ENCODE peak calls at places on chromosomes 2 and 18, in seven cellular contexts. O is NCI-H226; K is Calu3; S is 8988T; Z is nucleus accumbens; H is heart right ventricle; T is CD8-positive, alpha-beta T cell. N is an unnamed sample.

GRCh38 chr2:127641846-127642510 is 4.0 kb upstream of the GPR17 start:
- DNase-seq in O (no peak), K (no peak), S (no peak), Z (no peak), H (no peak), T (peak; percentile 53), N (peak; percentile 58)

GRCh38 chr2:42195559-42195958 is 26.4 kb downstream of the EML4 start:
- DNase-seq in O (peak; percentile 50), K (no peak), S (no peak), Z (no peak), H (no peak), T (no peak), N (no peak)

GRCh38 chr2:70939847-70940580 is 4.3 kb downstream of the ATP6V1B1 start:
- DNase-seq in O (no peak), K (no peak), S (no peak), Z (no peak), H (no peak), T (no peak), N (no peak)

GRCh38 chr2:231336236-231336635 is 59.3 kb upstream of the B3GNT7 start:
- DNase-seq in O (no peak), K (no peak), S (no peak), Z (no peak), H (no peak), T (no peak), N (no peak)

GRCh38 chr2:157825885-157826284 is 50.2 kb downstream of the ACVR1 start:
- DNase-seq in O (no peak), K (peak; percentile 57), S (no peak), Z (no peak), H (no peak), T (no peak), N (no peak)

GRCh38 chr2:69464575-69464974 is 27.3 kb upstream of the NFU1 start:
- DNase-seq in O (peak; percentile 6), K (no peak), S (no peak), Z (no peak), H (peak; percentile 24), T (no peak), N (no peak)

GRCh38 chr2:230129343-230129742 is 60.6 kb upstream of the SLC16A14 start:
- DNase-seq in O (no peak), K (no peak), S (no peak), Z (no peak), H (no peak), T (no peak), N (no peak)

GRCh38 chr2:20113986-20114938 is 62.8 kb upstream of the LAPTM4A start:
- DNase-seq in O (no peak), K (peak; percentile 32), S (no peak), Z (no peak), H (no peak), T (no peak), N (no peak)

GRCh38 chr2:71220743-71221142 is 6.2 kb downstream of the PAIP2B start:
- DNase-seq in O (no peak), K (no peak), S (no peak), Z (no peak), H (no peak), T (no peak), N (no peak)

GRCh38 chr2:24855703-24856102 is 62.5 kb downstream of the CENPO start:
- DNase-seq in O (no peak), K (no peak), S (no peak), Z (no peak), H (no peak), T (no peak), N (no peak)

GRCh38 chr2:71459084-71459431 is 5.7 kb downstream of the DYSF start:
- DNase-seq in O (no peak), K (no peak), S (no peak), Z (no peak), H (peak; percentile 3), T (no peak), N (no peak)

GRCh38 chr2:136116111-136116812 is 1.7 kb downstream of the CXCR4 start:
- DNase-seq in O (no peak), K (peak; percentile 71), S (no peak), Z (no peak), H (peak; percentile 62), T (peak; percentile 79), N (peak; percentile 85)

GRCh38 chr18:73942956-73943355 is 204.7 kb downstream of the FBXO15 start:
- DNase-seq in O (no peak), K (no peak), S (no peak), Z (no peak), H (no peak), T (no peak), N (no peak)

GRCh38 chr2:120558892-120559291 is 176.8 kb upstream of the GLI2 start:
- DNase-seq in O (no peak), K (no peak), S (no peak), Z (no peak), H (no peak), T (no peak), N (no peak)

GRCh38 chr2:100978582-100979051 is 23.5 kb upstream of the RPL31 start:
- DNase-seq in O (no peak), K (no peak), S (no peak), Z (no peak), H (peak; percentile 25), T (no peak), N (no peak)

GRCh38 chr2:75709297-75709696 is 1.4 kb downstream of the GCFC2 start:
- DNase-seq in O (no peak), K (no peak), S (no peak), Z (no peak), H (no peak), T (no peak), N (no peak)

GRCh38 chr2:54658548-54659207 is 64.8 kb upstream of the EML6 start:
- DNase-seq in O (no peak), K (no peak), S (no peak), Z (no peak), H (no peak), T (no peak), N (no peak)

GRCh38 chr2:212227755-212228154 is 310.8 kb downstream of the ERBB4 start:
- DNase-seq in O (peak; percentile 32), K (peak; percentile 67), S (no peak), Z (no peak), H (peak; percentile 8), T (no peak), N (no peak)

GRCh38 chr2:55282110-55282917 is 13.3 kb upstream of the MTIF2 start:
- DNase-seq in O (peak; percentile 82), K (peak; percentile 85), S (peak; percentile 26), Z (peak; percentile 39), H (peak; percentile 88), T (peak; percentile 84), N (peak; percentile 90)

GRCh38 chr18:42839408-42839807 is 276.1 kb downstream of the RIT2 start:
- DNase-seq in O (no peak), K (no peak), S (no peak), Z (no peak), H (no peak), T (no peak), N (no peak)

GRCh38 chr2:218607436-218608115 is at the start of gene PLCD4:
- DNase-seq in O (peak; percentile 64), K (peak; percentile 5), S (no peak), Z (no peak), H (peak; percentile 15), T (no peak), N (no peak)

GRCh38 chr2:238875161-238875530 is 27.3 kb downstream of the TWIST2 start:
- DNase-seq in O (no peak), K (no peak), S (no peak), Z (no peak), H (no peak), T (no peak), N (no peak)

GRCh38 chr2:177465400-177466138 is 73.0 kb downstream of the AGPS start:
- DNase-seq in O (no peak), K (no peak), S (no peak), Z (no peak), H (no peak), T (no peak), N (no peak)